ENCODE peak calls at places on chromosomes 12 and 14, in five cellular contexts. L is left ventricle myocardium inferior, D is A549, P is Panc1, A is IMR-90. X is an unnamed sample.

GRCh38 chr12:4819654-4820053 is 90.1 kb upstream of the KCNA1 start:
- DNase-seq in L (no peak), A (peak), P (no peak), D (no peak), X (peak)

GRCh38 chr12:15629108-15629507 is 160.1 kb downstream of the EPS8 start:
- DNase-seq in L (peak), P (peak), D (peak), A (peak), X (peak)

GRCh38 chr12:109482491-109482890 is 5.1 kb downstream of the UBE3B start:
- DNase-seq in L (no peak), A (no peak), P (no peak), D (no peak), X (no peak)

GRCh38 chr14:104302794-104303405 is 164.5 kb downstream of the KIF26A start:
- DNase-seq in D (no peak), A (no peak), P (no peak), L (no peak), X (no peak)

GRCh38 chr14:59103396-59103795 is 85.1 kb upstream of the DAAM1 start:
- DNase-seq in L (no peak), D (no peak), P (no peak), A (peak), X (no peak)

GRCh38 chr12:53254816-53255545 is 13.1 kb upstream of the ESPL1 start:
- DNase-seq in D (no peak), A (no peak), P (no peak), L (no peak), X (no peak)

GRCh38 chr12:57735198-57735855 is 3.2 kb downstream of the AGAP2 start:
- DNase-seq in A (no peak), P (no peak), D (no peak), L (no peak), X (no peak)

GRCh38 chr12:87136330-87136976 is 880.3 kb upstream of the MGAT4C start:
- DNase-seq in D (peak), L (no peak), P (no peak), A (peak), X (no peak)

GRCh38 chr14:52369305-52369781 is 55.2 kb downstream of the PTGER2 start:
- DNase-seq in D (no peak), P (no peak), L (no peak), A (peak), X (peak)

GRCh38 chr12:122641976-122642375 is 61.2 kb downstream of the HCAR2 start:
- DNase-seq in P (no peak), D (no peak), A (peak), L (no peak), X (no peak)

GRCh38 chr14:59465570-59466150 is 480 bp upstream of the GPR135 start:
- DNase-seq in D (no peak), L (no peak), A (no peak), P (no peak), X (no peak)

GRCh38 chr12:119115296-119115905 is 63.3 kb upstream of the HSPB8 start:
- DNase-seq in A (peak), D (peak), P (peak), L (no peak), X (no peak)

GRCh38 chr12:20097561-20097960 is 270.8 kb upstream of the PDE3A start:
- DNase-seq in A (peak), D (no peak), P (no peak), L (no peak), X (peak)

GRCh38 chr12:126685636-126686035 is 1581.3 kb upstream of the TMEM132C start:
- DNase-seq in L (no peak), D (no peak), P (no peak), A (no peak), X (no peak)

GRCh38 chr12:11136075-11136474 is 1.6 kb upstream of the TAS2R30 start:
- DNase-seq in P (no peak), L (no peak), A (no peak), D (no peak), X (no peak)

GRCh38 chr12:11500222-11500860 is 105.0 kb upstream of the PRB2 start:
- DNase-seq in A (peak), P (no peak), L (peak), D (peak), X (no peak)

GRCh38 chr12:98371419-98371818 is 144.0 kb upstream of the TMPO start:
- DNase-seq in L (no peak), A (no peak), P (no peak), D (no peak), X (no peak)

GRCh38 chr12:47818382-47818700 is 1.4 kb downstream of the HDAC7 start:
- DNase-seq in L (no peak), P (no peak), D (no peak), A (peak), X (no peak)

GRCh38 chr14:20436363-20436755 is 393 bp upstream of the KLHL33 start:
- DNase-seq in D (no peak), A (peak), L (no peak), P (no peak), X (peak)

GRCh38 chr14:104114421-104115130 is 23.8 kb upstream of the KIF26A start:
- DNase-seq in P (no peak), D (no peak), A (no peak), L (peak), X (no peak)

GRCh38 chr14:22532345-22533056 is 56.5 kb downstream of the DAD1 start:
- DNase-seq in P (no peak), L (no peak), D (no peak), A (peak), X (no peak)

GRCh38 chr14:22530101-22530500 is 58.9 kb downstream of the DAD1 start:
- DNase-seq in P (no peak), L (no peak), D (no peak), A (no peak), X (no peak)

GRCh38 chr14:22533057-22533704 is 55.8 kb downstream of the DAD1 start:
- DNase-seq in D (no peak), L (no peak), P (no peak), A (no peak), X (no peak)

GRCh38 chr14:22533739-22534359 is 55.2 kb downstream of the DAD1 start:
- DNase-seq in A (no peak), D (no peak), P (no peak), L (no peak), X (no peak)

GRCh38 chr14:22531451-22532344 is 57.3 kb downstream of the DAD1 start:
- DNase-seq in D (no peak), A (no peak), P (no peak), L (no peak), X (no peak)
- H3K4me3 ChIP-seq in D (no peak), A (no peak), P (no peak), L (no peak), X (no peak)

DNA sequence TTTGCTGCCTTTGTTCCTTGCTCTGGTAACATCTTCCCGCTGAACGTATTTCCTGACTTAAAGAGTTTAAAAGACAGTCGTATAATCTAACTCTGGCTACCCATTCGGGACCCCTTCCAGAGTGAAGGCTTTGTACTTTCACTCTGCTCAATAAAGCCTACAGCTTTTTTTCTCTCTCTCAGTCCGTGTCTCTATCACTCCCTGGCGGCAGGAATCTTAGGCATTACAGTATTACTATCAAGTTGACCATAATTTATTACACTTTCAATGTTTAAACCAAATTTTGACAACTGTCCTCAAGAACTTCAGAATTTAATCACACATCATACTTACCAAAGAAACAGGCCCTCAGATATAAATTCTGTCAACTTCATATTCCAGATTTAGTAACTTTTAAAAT is 967.9 kb downstream of the FSCB start:
- DNase-seq in D (peak), L (no peak), P (peak), A (peak), X (no peak)
- TF ChIP-seq CTCF in D (peak), L (peak), P (peak), A (peak), X (no peak)

GRCh38 chr14:60648169-60648933 is 926 bp downstream of the SIX1 start:
- DNase-seq in P (no peak), A (peak), D (peak), L (no peak), X (no peak)

GRCh38 chr14:60649815-60650381 is 621 bp upstream of the SIX1 start:
- DNase-seq in A (peak), L (no peak), D (peak), P (no peak), X (no peak)

GRCh38 chr14:60647837-60648168 is 1.5 kb downstream of the SIX1 start:
- DNase-seq in L (no peak), D (no peak), A (no peak), P (no peak), X (no peak)

GRCh38 chr14:60650382-60650961 is 1.2 kb upstream of the SIX1 start:
- DNase-seq in P (no peak), A (peak), L (no peak), D (no peak), X (no peak)

DNA sequence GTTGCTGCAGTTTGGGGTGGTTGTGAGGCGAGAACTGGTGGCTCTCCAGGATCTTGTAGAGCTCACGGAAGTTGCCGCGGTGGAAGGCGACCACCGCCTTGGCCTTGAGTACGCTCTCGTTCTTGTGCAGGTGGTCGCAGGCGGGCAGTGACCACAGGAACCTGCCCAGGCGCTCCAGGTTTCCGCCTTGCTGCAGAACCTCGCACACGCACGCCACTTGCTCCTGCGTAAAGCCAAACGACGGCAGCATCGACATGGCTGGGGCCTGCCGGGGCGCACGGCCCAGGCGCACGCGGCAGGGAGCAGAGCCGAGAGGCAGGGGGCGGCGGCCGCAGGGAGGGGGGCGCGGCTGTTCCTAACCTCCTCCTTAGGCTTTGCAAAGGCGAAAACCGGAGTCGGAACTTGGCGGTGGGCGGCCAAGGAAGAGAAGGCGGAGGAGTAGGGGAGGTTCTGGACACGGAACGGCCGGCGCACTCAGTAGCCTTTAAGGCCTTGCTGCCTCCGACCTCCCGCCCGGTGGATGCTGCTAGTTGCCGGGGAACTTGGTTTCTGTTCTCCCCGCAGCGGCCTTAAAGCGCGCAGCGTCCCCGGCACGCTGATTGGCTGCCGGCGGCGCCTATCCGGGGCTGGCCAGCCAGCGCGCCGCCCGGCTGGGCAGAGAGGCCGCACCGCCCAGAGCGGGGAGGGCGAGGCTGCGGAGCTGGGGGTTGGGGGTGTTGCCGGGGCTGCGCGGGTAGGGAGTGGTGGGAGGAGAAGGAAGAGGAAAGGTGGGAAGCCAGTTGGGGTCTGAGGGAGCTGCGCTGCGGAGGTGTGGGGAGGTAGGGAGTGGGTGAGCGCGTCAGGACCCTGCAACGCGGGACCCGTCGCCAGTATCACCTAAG is at the start of gene SIX1:
- DNase-seq in A (peak), L (peak), D (peak), P (no peak), X (peak)
- H3K4me3 ChIP-seq in A (peak), L (peak), D (peak), P (peak), X (peak)

GRCh38 chr12:17691369-17691768 is 398.6 kb downstream of the RERGL start:
- DNase-seq in L (no peak), A (no peak), P (no peak), D (no peak), X (no peak)
- TF ChIP-seq CTCF in L (no peak), A (no peak), P (no peak), D (no peak), X (no peak)

DNA sequence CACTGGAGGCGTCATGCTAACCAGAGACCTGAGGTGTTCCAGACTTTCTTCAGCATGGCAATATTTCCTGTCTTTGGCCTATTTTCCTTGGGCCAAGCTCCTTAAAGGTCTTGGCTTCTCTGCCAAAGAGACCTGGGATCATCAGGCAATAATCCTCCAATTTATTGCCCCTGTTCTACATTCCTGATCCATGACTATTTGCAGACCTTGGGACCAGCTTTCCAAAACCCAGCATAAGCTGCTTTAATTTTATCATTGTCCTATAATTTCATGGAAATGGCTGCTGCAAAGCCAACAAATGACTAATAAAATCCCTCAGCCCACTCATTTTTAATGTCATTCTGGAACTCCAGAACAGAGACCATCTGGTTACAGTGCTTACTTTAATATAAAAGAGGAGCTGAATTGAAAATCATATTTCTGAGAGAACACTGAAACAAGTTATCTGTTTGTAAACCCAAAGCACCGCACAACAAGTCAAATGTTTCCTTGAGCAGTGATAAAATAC is 166.9 kb upstream of the BTG1 start:
- DNase-seq in A (no peak), L (no peak), D (no peak), P (no peak), X (no peak)
- H3K4me3 ChIP-seq in A (no peak), L (no peak), D (no peak), P (no peak), X (no peak)

GRCh38 chr14:55840821-55841220 is 260.8 kb downstream of the KTN1 start:
- DNase-seq in L (no peak), P (no peak), A (no peak), D (no peak), X (no peak)

GRCh38 chr14:55846852-55847471 is 267.0 kb downstream of the KTN1 start:
- DNase-seq in L (no peak), D (no peak), A (peak), P (no peak), X (peak)

GRCh38 chr14:55845963-55846851 is 266.2 kb downstream of the KTN1 start:
- DNase-seq in A (no peak), P (no peak), L (no peak), D (no peak), X (no peak)

GRCh38 chr14:55841625-55842024 is 261.6 kb downstream of the KTN1 start:
- DNase-seq in A (no peak), L (no peak), D (no peak), P (no peak), X (no peak)

GRCh38 chr14:55843718-55844403 is 263.9 kb downstream of the KTN1 start:
- DNase-seq in L (no peak), D (no peak), A (peak), P (no peak), X (no peak)
- TF ChIP-seq CTCF in L (peak), D (peak), A (peak), P (peak), X (peak)

GRCh38 chr12:6452908-6453630 is 1.2 kb downstream of the TAPBPL start:
- DNase-seq in L (peak), A (no peak), D (no peak), P (no peak), X (no peak)
- H3K4me3 ChIP-seq in L (peak), A (no peak), D (no peak), P (peak), X (peak)

GRCh38 chr12:1185460-1186182 is 194.6 kb downstream of the ERC1 start:
- DNase-seq in D (no peak), P (no peak), L (no peak), A (no peak), X (no peak)

GRCh38 chr12:1189163-1189562 is 198.1 kb downstream of the ERC1 start:
- DNase-seq in L (no peak), A (no peak), P (no peak), D (peak), X (no peak)

GRCh38 chr12:1179128-1179527 is 188.1 kb downstream of the ERC1 start:
- DNase-seq in P (no peak), L (no peak), A (no peak), D (no peak), X (no peak)

GRCh38 chr12:1186298-1186697 is 195.3 kb downstream of the ERC1 start:
- DNase-seq in P (no peak), A (no peak), L (no peak), D (no peak), X (no peak)

DNA sequence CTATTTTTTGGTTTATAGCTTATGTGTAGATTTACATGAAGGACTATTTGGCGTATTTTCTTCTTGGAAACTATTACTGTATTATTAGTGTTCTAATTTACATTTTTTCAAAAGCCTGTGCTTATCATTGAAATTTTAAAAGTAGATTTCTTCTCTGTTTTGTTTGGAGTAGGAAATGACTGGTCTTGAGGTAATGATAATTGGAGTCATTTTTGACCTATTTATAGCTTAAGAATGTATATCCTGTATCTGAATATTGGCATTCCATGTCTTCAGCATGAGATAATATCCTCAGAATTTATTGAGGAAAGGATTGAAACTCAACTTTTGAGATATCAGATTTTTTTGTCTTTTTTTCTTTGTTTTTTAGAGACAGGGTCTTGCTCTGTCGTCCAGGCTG is 193.4 kb downstream of the ERC1 start:
- DNase-seq in A (peak), D (no peak), L (no peak), P (no peak), X (no peak)
- TF ChIP-seq CTCF in A (no peak), D (no peak), L (no peak), P (no peak), X (no peak)

GRCh38 chr12:115755752-115756140 is 521.7 kb downstream of the MED13L start:
- DNase-seq in A (no peak), L (no peak), D (no peak), P (no peak), X (no peak)
- H3K4me3 ChIP-seq in A (no peak), L (no peak), D (no peak), P (no peak), X (no peak)

DNA sequence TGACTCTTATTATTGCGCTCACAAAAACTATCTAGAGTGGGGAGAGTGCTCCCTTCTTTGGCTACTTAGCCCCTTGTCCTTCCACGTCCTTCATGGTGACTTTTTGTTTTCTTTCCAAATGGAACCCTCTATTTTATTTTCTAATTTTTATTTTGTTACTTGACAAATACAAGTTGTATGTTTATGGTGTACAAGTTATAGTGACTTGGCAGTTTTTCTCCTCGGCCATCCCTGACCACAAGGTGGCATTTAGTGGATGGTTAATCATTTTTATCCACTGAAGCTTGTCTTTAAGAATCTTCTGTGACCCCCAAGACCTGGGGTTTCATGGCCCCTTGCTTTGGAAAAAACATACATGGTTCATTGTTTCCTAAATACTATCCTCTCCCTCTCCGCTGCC is 70.1 kb downstream of the NKX2-1 start:
- DNase-seq in D (peak), A (no peak), P (no peak), L (no peak), X (no peak)
- TF ChIP-seq CTCF in D (no peak), A (no peak), P (no peak), L (no peak), X (no peak)